ENCODE peak calls at places on chromosomes 11 and 22, in four cellular contexts. O is ELR; Q is RCC 7860; W is activated T-helper 9 cell treated with anti-CD3 and anti-CD28 coated beads, Interleukin-2, amount 50 U/mL, for 16 hours. B is an unnamed sample.

GRCh38 chr11:102318469-102318868 is 1.2 kb downstream of the BIRC3 start:
- DNase-seq in O (peak), Q (peak), W (peak), B (no peak)

GRCh38 chr22:31995046-31995445 is 48.0 kb upstream of the SLC5A1 start:
- DNase-seq in O (peak), Q (no peak), W (no peak), B (no peak)

GRCh38 chr11:121194731-121195596 is 93.9 kb downstream of the TECTA start:
- DNase-seq in O (peak), Q (peak), W (peak), B (peak)

GRCh38 chr11:67572747-67573419 is 10.7 kb upstream of the GSTP1 start:
- DNase-seq in O (peak), Q (peak), W (peak), B (peak)

GRCh38 chr11:65588199-65589054 is 7.2 kb downstream of the KCNK7 start:
- DNase-seq in O (peak), Q (no peak), W (peak), B (peak)

GRCh38 chr11:104191124-104191523 is 27.2 kb upstream of the PDGFD start:
- DNase-seq in O (peak), Q (no peak), W (no peak), B (no peak)

GRCh38 chr22:30182365-30182764 is 64.2 kb downstream of the LIF start:
- DNase-seq in O (no peak), Q (peak), W (no peak), B (no peak)

GRCh38 chr11:121318848-121319834 is 26.6 kb downstream of the SC5D start:
- DNase-seq in O (peak), Q (peak), W (no peak), B (no peak)

GRCh38 chr22:49156662-49157285 is 670.9 kb downstream of the BRD1 start:
- DNase-seq in O (no peak), Q (no peak), W (no peak), B (no peak)

GRCh38 chr11:115501895-115502589 is 2.2 kb downstream of the CADM1 start:
- DNase-seq in O (no peak), Q (peak), W (no peak), B (no peak)

GRCh38 chr11:113162590-113162961 is 151.8 kb upstream of the TTC12 start:
- DNase-seq in O (no peak), Q (no peak), W (no peak), B (no peak)

GRCh38 chr22:36201630-36202312 is at the start of gene APOL4:
- DNase-seq in O (no peak), Q (no peak), W (no peak), B (no peak)

GRCh38 chr22:39287076-39287743 is 32.2 kb downstream of the RPL3 start:
- DNase-seq in O (no peak), Q (no peak), W (no peak), B (no peak)

GRCh38 chr11:22768281-22768680 is 61.3 kb downstream of the SVIP start:
- DNase-seq in O (no peak), Q (no peak), W (no peak), B (no peak)

GRCh38 chr11:99351620-99352019 is 330.9 kb downstream of the CNTN5 start:
- DNase-seq in O (no peak), Q (no peak), W (no peak), B (no peak)

GRCh38 chr22:35900483-35901168 is 128.0 kb downstream of the RBFOX2 start:
- DNase-seq in O (peak), Q (no peak), W (no peak), B (no peak)

GRCh38 chr11:79486239-79486984 is 45.6 kb upstream of the TENM4 start:
- DNase-seq in O (no peak), Q (no peak), W (no peak), B (no peak)

GRCh38 chr11:70381872-70382842 is 16.2 kb upstream of the CTTN start:
- DNase-seq in O (peak), Q (no peak), W (no peak), B (no peak)

GRCh38 chr11:15819679-15820286 is 536.6 kb downstream of the SOX6 start:
- DNase-seq in O (peak), Q (no peak), W (no peak), B (peak)

GRCh38 chr11:120834686-120835225 is 189.1 kb upstream of the TBCEL start:
- DNase-seq in O (no peak), Q (peak), W (no peak), B (no peak)

GRCh38 chr11:112012877-112013276 is 12.3 kb upstream of the DLAT start:
- DNase-seq in O (peak), Q (no peak), W (no peak), B (no peak)

GRCh38 chr11:28636566-28636965 is 528.4 kb downstream of the METTL15 start:
- DNase-seq in O (no peak), Q (no peak), W (no peak), B (no peak)

GRCh38 chr11:2083411-2083810 is 55.8 kb downstream of the IGF2 start:
- DNase-seq in O (no peak), Q (no peak), W (no peak), B (no peak)

GRCh38 chr11:10561043-10561818 is 7.2 kb downstream of the LYVE1 start:
- DNase-seq in O (no peak), Q (no peak), W (no peak), B (no peak)

GRCh38 chr11:110890995-110891394 is 178.8 kb upstream of the ARHGAP20 start:
- DNase-seq in O (no peak), Q (no peak), W (no peak), B (no peak)

GRCh38 chr11:61187505-61188130 is 15.7 kb upstream of the PGA3 start:
- DNase-seq in O (peak), Q (peak), W (peak), B (peak)

GRCh38 chr11:110833033-110833484 is 120.8 kb upstream of the ARHGAP20 start:
- DNase-seq in O (peak), Q (no peak), W (no peak), B (no peak)

GRCh38 chr11:7892059-7892699 is 38.9 kb downstream of the OR10A6 start:
- DNase-seq in O (peak), Q (no peak), W (no peak), B (no peak)

GRCh38 chr11:9601041-9601875 is 27.8 kb downstream of the WEE1 start:
- DNase-seq in O (peak), Q (no peak), W (peak), B (no peak)

GRCh38 chr11:75627879-75628668 is 40.8 kb downstream of the MAP6 start:
- DNase-seq in O (peak), Q (no peak), W (no peak), B (no peak)

GRCh38 chr22:34036936-34037335 is 116.7 kb upstream of the LARGE1 start:
- DNase-seq in O (no peak), Q (no peak), W (no peak), B (no peak)

B was measured in stimulated activated CD4-positive, alpha-beta T cell treated with anti-CD3 and anti-CD28 coated beads, Interleukin-12 subunit alpha, Interleukin-12 subunit beta, amount 100 ng/mL, for 4 hours.